ENCODE peak calls at places on chromosomes 2 and 18, in four cellular contexts. One of them, this sample, is unnamed.
A peak's percentile ranks its signal among the peaks of the same experiment; 100 is the strongest.

GRCh38 chr2:12764075-12764722 is 47.5 kb downstream of the TRIB2 start:
- DNase-seq in GM12878: no peak
- DNase-seq in A549: no peak
- DNase-seq in K562: no peak
- DNase-seq in this sample: no peak

GRCh38 chr2:241309684-241310117 is 5.8 kb downstream of the HDLBP start:
- DNase-seq in GM12878: peak; percentile 74
- DNase-seq in A549: no peak
- DNase-seq in K562: no peak
- DNase-seq in this sample: no peak

GRCh38 chr2:171522057-171522803 is at the start of gene CYBRD1:
- DNase-seq in K562: peak; percentile 92
- DNase-seq in A549: peak; percentile 45
- DNase-seq in GM12878: no peak
- DNase-seq in this sample: peak; percentile 78

GRCh38 chr2:71592181-71592711 is 138.9 kb downstream of the DYSF start:
- DNase-seq in K562: no peak
- DNase-seq in GM12878: no peak
- DNase-seq in A549: no peak
- DNase-seq in this sample: no peak

GRCh38 chr2:218855305-218856167 is 4.1 kb upstream of the WNT6 start:
- DNase-seq in K562: no peak
- DNase-seq in GM12878: no peak
- DNase-seq in A549: no peak
- DNase-seq in this sample: peak; percentile 48

GRCh38 chr2:13006407-13006806 is 289.7 kb downstream of the TRIB2 start:
- DNase-seq in K562: no peak
- DNase-seq in A549: no peak
- DNase-seq in GM12878: no peak
- DNase-seq in this sample: no peak

GRCh38 chr18:67599277-67599676 is 82.8 kb upstream of the DSEL start:
- DNase-seq in K562: no peak
- DNase-seq in A549: no peak
- DNase-seq in GM12878: no peak
- DNase-seq in this sample: peak; percentile 57

GRCh38 chr2:191202881-191203397 is 42.3 kb upstream of the MYO1B start:
- DNase-seq in K562: no peak
- DNase-seq in A549: no peak
- DNase-seq in GM12878: no peak
- DNase-seq in this sample: no peak

GRCh38 chr2:109419960-109420370 is 193.8 kb downstream of the SEPTIN10 start:
- DNase-seq in A549: no peak
- DNase-seq in K562: no peak
- DNase-seq in GM12878: no peak
- DNase-seq in this sample: peak; percentile 73

GRCh38 chr2:177165731-177166711 is 46.6 kb upstream of the HNRNPA3 start:
- DNase-seq in A549: no peak
- DNase-seq in GM12878: peak; percentile 81
- DNase-seq in K562: no peak
- DNase-seq in this sample: no peak

GRCh38 chr2:126658910-126659613 is 3.1 kb downstream of the GYPC start:
- DNase-seq in K562: no peak
- DNase-seq in GM12878: peak; percentile 56
- DNase-seq in A549: no peak
- DNase-seq in this sample: no peak

GRCh38 chr2:220703279-220703678 is 868.8 kb downstream of the EPHA4 start:
- DNase-seq in K562: no peak
- DNase-seq in A549: no peak
- DNase-seq in GM12878: no peak
- DNase-seq in this sample: no peak

GRCh38 chr18:6605115-6605869 is 124.2 kb upstream of the ARHGAP28 start:
- DNase-seq in A549: no peak
- DNase-seq in K562: no peak
- DNase-seq in GM12878: no peak
- DNase-seq in this sample: no peak

GRCh38 chr2:30958571-30959220 is 151.4 kb upstream of the CAPN13 start:
- DNase-seq in K562: no peak
- DNase-seq in GM12878: no peak
- DNase-seq in A549: no peak
- DNase-seq in this sample: no peak

GRCh38 chr2:105397025-105397722 is 1.7 kb downstream of the FHL2 start:
- DNase-seq in GM12878: no peak
- DNase-seq in K562: peak; percentile 36
- DNase-seq in A549: peak; percentile 40
- DNase-seq in this sample: no peak

GRCh38 chr18:58190842-58191530 is 147.0 kb downstream of the NEDD4L start:
- DNase-seq in K562: no peak
- DNase-seq in GM12878: no peak
- DNase-seq in A549: no peak
- DNase-seq in this sample: peak; percentile 39

GRCh38 chr2:197248623-197249022 is 62.0 kb downstream of the ANKRD44 start:
- DNase-seq in GM12878: no peak
- DNase-seq in A549: no peak
- DNase-seq in K562: no peak
- DNase-seq in this sample: no peak

GRCh38 chr2:46351388-46352141 is 54.4 kb downstream of the EPAS1 start:
- DNase-seq in K562: no peak
- DNase-seq in A549: no peak
- DNase-seq in GM12878: no peak
- DNase-seq in this sample: no peak

GRCh38 chr2:217228732-217229131 is 368.9 kb upstream of the TNP1 start:
- DNase-seq in K562: no peak
- DNase-seq in GM12878: no peak
- DNase-seq in A549: no peak
- DNase-seq in this sample: no peak

GRCh38 chr2:44902767-44903166 is 38.7 kb upstream of the SIX3 start:
- DNase-seq in A549: no peak
- DNase-seq in GM12878: no peak
- DNase-seq in K562: no peak
- DNase-seq in this sample: no peak

GRCh38 chr18:49656098-49656591 is 94.3 kb downstream of the LIPG start:
- DNase-seq in K562: no peak
- DNase-seq in A549: no peak
- DNase-seq in GM12878: no peak
- DNase-seq in this sample: no peak

GRCh38 chr2:11013196-11013595 is 101.5 kb downstream of the KCNF1 start:
- DNase-seq in GM12878: no peak
- DNase-seq in A549: no peak
- DNase-seq in K562: no peak
- DNase-seq in this sample: no peak

GRCh38 chr2:238571626-238572372 is 145.1 kb downstream of the ASB1 start:
- DNase-seq in A549: no peak
- DNase-seq in K562: no peak
- DNase-seq in GM12878: no peak
- DNase-seq in this sample: peak; percentile 55

GRCh38 chr2:212537311-212538155 is 1.1 kb downstream of the ERBB4 start:
- DNase-seq in A549: no peak
- DNase-seq in K562: no peak
- DNase-seq in GM12878: no peak
- DNase-seq in this sample: peak; percentile 69

GRCh38 chr2:145597011-145597410 is 1077.1 kb upstream of the ZEB2 start:
- DNase-seq in GM12878: no peak
- DNase-seq in A549: no peak
- DNase-seq in K562: no peak
- DNase-seq in this sample: no peak

GRCh38 chr2:201261471-201261870 is 1.1 kb downstream of the CASP8 start:
- DNase-seq in GM12878: no peak
- DNase-seq in K562: no peak
- DNase-seq in A549: no peak
- DNase-seq in this sample: no peak

GRCh38 chr18:47331051-47331450 is 79.6 kb upstream of the SKOR2 start:
- DNase-seq in K562: no peak
- DNase-seq in A549: no peak
- DNase-seq in GM12878: no peak
- DNase-seq in this sample: peak; percentile 73

GRCh38 chr2:43758738-43759137 is 15.1 kb upstream of the DYNC2LI1 start:
- DNase-seq in K562: no peak
- DNase-seq in A549: no peak
- DNase-seq in GM12878: no peak
- DNase-seq in this sample: no peak

GRCh38 chr2:45176399-45176798 is 167.1 kb upstream of the SIX2 start:
- DNase-seq in A549: no peak
- DNase-seq in GM12878: no peak
- DNase-seq in K562: no peak
- DNase-seq in this sample: no peak

GRCh38 chr18:34918856-34919255 is 122.4 kb upstream of the MAPRE2 start:
- DNase-seq in K562: no peak
- DNase-seq in A549: no peak
- DNase-seq in GM12878: no peak
- DNase-seq in this sample: no peak

GRCh38 chr18:34909637-34910364 is 131.4 kb upstream of the MAPRE2 start:
- DNase-seq in A549: no peak
- DNase-seq in K562: no peak
- DNase-seq in GM12878: no peak
- DNase-seq in this sample: no peak

GRCh38 chr18:34915046-34915445 is 126.2 kb upstream of the MAPRE2 start:
- DNase-seq in A549: no peak
- DNase-seq in K562: no peak
- DNase-seq in GM12878: no peak
- DNase-seq in this sample: no peak

GRCh38 chr18:34911081-34911480 is 130.1 kb upstream of the MAPRE2 start:
- DNase-seq in GM12878: no peak
- DNase-seq in K562: no peak
- DNase-seq in A549: no peak
- DNase-seq in this sample: no peak

DNA sequence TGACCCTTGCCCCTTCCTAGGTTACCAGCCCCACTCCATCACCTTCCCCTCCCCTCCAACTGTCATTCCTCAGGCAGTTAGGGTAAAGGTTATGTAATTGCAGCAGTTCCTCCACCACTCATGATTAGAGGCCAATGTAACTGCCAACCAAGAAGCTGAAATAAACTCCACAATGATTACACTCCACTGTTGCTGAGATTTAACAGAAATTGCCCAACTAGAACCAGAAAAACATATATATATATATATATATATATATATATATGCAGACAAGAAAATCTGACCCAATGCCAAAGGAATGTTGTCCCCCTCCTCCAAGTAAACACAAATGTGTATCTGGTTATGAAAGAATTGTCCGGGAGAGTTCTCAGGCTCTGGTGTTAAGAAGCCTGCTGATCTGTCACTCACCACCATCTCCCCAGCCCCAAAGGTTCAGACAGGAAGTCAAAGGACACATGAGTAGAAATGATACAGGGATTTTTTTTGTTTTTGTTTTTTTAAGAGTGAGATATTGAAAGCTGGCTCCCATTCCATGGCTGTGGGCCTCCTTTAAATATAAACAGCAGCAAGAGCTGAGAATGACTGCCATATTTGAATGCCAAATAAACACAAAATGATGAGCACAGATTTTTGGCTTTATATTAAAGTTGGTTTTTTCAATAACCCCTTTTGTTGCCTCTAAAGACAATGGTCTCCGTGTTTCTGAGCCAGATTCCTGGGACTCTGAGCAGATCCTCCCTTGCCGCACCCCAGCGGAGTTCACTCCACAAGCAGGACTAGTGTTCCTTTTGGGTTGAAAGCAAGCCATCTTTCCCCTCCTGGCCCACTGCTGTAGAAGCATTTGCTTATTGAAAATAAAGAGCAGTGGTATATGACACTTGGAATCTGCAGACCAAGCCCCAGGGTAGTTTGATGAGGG is 127.1 kb upstream of the MAPRE2 start:
- DNase-seq in K562: no peak
- DNase-seq in A549: no peak
- DNase-seq in GM12878: no peak
- DNase-seq in this sample: no peak
- TF ChIP-seq EP300 in K562: no peak
- TF ChIP-seq EP300 in A549: no peak
- TF ChIP-seq EP300 in GM12878: no peak
- TF ChIP-seq EP300 in this sample: no peak

DNA sequence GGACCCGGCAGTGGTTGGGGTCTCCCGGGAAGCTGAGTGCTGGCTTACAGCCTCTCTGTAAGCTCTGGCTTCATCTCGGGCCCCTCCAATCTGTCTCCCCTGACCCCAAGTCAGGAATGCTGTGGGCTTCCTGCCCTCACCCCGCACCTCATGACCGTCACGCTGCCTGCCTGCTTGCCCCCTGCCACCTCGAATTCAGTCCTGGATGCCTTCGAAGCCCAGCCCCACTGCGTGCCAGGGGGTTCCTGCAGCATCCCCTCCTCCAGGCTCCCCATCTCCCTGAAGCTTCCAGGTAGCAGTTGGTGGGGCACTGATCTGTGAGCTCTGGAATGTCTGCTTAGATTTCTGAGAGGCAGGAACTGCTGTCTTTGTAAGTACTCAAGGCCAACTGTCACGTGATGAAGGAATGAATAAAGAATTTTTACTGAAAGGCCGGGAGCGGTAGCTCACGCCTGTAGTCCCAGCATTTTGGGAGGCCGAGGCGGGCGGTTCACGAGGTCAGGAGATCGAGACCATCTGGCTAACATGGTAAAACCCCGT is 6.5 kb downstream of the CLHC1 start:
- DNase-seq in GM12878: no peak
- DNase-seq in A549: no peak
- DNase-seq in K562: no peak
- DNase-seq in this sample: no peak
- TF ChIP-seq RCOR1 in GM12878: no peak
- TF ChIP-seq RCOR1 in A549: no peak
- TF ChIP-seq RCOR1 in K562: no peak
- TF ChIP-seq RCOR1 in this sample: no peak

GRCh38 chr2:53515435-53516332 is 251.9 kb upstream of the CHAC2 start:
- DNase-seq in K562: no peak
- DNase-seq in A549: no peak
- DNase-seq in GM12878: no peak
- DNase-seq in this sample: no peak
- TF ChIP-seq EP300 in K562: no peak
- TF ChIP-seq EP300 in A549: no peak
- TF ChIP-seq EP300 in GM12878: no peak
- TF ChIP-seq EP300 in this sample: no peak

DNA sequence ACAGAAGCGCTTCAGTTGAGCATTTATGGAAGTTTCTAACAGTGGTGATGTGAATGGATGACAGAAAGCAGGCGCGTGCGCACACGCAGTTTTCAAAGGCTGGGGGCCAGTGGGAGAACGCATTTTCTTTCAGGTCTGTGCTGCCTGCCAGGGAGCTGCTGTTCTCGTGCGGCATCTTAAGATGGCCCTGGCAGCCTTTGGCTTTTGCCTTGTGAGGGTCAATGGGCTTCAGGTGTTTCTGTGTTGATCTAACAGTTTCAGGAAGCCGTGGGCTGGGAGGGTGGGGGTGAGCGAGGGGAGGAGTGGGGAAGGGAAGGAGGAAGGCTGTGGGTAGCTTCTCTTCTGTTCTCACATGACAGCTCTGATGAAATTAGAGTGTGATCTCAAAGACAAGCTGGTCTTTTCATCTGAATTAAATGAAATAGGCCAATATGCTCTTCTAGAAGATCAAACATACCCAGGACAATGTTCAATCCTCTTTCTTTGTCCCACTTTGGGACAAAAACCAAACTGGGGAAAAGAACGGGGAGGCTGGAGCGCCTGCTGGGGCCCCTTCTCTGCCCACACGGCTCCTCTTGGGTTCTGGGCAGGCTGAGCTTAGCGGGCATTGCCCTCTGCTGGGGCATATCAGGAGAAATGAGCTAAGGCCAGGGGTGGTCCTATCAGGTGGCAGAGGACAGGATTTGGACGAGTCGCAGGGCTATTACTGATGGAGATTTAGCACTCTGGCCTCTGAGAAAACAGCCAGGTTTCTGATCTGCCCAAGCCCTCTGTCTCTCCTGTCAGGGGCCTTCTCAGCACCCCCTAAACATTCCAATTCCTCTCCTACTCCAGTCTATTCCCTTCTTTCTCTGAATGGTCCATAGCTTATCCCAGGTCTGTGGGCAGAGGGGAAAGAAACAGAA is 126.2 kb upstream of the LGALSL start:
- DNase-seq in A549: no peak
- DNase-seq in K562: no peak
- DNase-seq in GM12878: peak; percentile 43
- DNase-seq in this sample: peak; percentile 65
- TF ChIP-seq RCOR1 in A549: no peak
- TF ChIP-seq RCOR1 in K562: no peak
- TF ChIP-seq RCOR1 in GM12878: no peak
- TF ChIP-seq RCOR1 in this sample: no peak